ENCODE peak calls at places on chromosomes 5 and 9, in eight cellular contexts. One of them, this sample, is unnamed.
A peak's percentile ranks its signal among the peaks of the same experiment; 100 is the strongest.

GRCh38 chr9:4195285-4195684 is 104.6 kb downstream of the GLIS3 start:
- DNase-seq in CD4-positive, CD25-positive, alpha-beta regulatory T cell: no peak
- DNase-seq in endodermal cell: no peak
- DNase-seq in aorta: no peak
- DNase-seq in skeletal muscle cell: no peak
- DNase-seq in BJ: no peak
- DNase-seq in mucosa of descending colon: no peak
- DNase-seq in keratinocyte: no peak
- DNase-seq in this sample: no peak

GRCh38 chr9:20085842-20086241 is 297.0 kb upstream of the SLC24A2 start:
- DNase-seq in mucosa of descending colon: no peak
- DNase-seq in skeletal muscle cell: no peak
- DNase-seq in BJ: no peak
- DNase-seq in keratinocyte: no peak
- DNase-seq in CD4-positive, CD25-positive, alpha-beta regulatory T cell: no peak
- DNase-seq in aorta: no peak
- DNase-seq in endodermal cell: no peak
- DNase-seq in this sample: no peak

GRCh38 chr9:27791311-27791710 is 218.0 kb upstream of the C9orf72 start:
- DNase-seq in aorta: no peak
- DNase-seq in BJ: no peak
- DNase-seq in skeletal muscle cell: peak; percentile 18
- DNase-seq in keratinocyte: no peak
- DNase-seq in CD4-positive, CD25-positive, alpha-beta regulatory T cell: no peak
- DNase-seq in mucosa of descending colon: no peak
- DNase-seq in endodermal cell: no peak
- DNase-seq in this sample: no peak

GRCh38 chr9:82961504-82962125 is 101.3 kb downstream of the RASEF start:
- DNase-seq in aorta: peak; percentile 66
- DNase-seq in endodermal cell: peak; percentile 91
- DNase-seq in BJ: no peak
- DNase-seq in CD4-positive, CD25-positive, alpha-beta regulatory T cell: peak; percentile 52
- DNase-seq in skeletal muscle cell: peak; percentile 18
- DNase-seq in mucosa of descending colon: peak; percentile 47
- DNase-seq in keratinocyte: peak; percentile 56
- DNase-seq in this sample: peak; percentile 52

GRCh38 chr5:92581690-92582089 is 999.3 kb downstream of the NR2F1-AS1 start:
- DNase-seq in mucosa of descending colon: no peak
- DNase-seq in skeletal muscle cell: no peak
- DNase-seq in keratinocyte: no peak
- DNase-seq in CD4-positive, CD25-positive, alpha-beta regulatory T cell: no peak
- DNase-seq in aorta: no peak
- DNase-seq in endodermal cell: no peak
- DNase-seq in BJ: no peak
- DNase-seq in this sample: no peak

GRCh38 chr5:172453206-172453985 is 929 bp downstream of the SH3PXD2B start:
- DNase-seq in BJ: peak; percentile 22
- DNase-seq in aorta: no peak
- DNase-seq in endodermal cell: peak; percentile 89
- DNase-seq in keratinocyte: no peak
- DNase-seq in CD4-positive, CD25-positive, alpha-beta regulatory T cell: no peak
- DNase-seq in mucosa of descending colon: peak; percentile 64
- DNase-seq in skeletal muscle cell: peak; percentile 33
- DNase-seq in this sample: no peak

GRCh38 chr5:126480824-126481223 is 57.6 kb downstream of the GRAMD2B start:
- DNase-seq in endodermal cell: no peak
- DNase-seq in CD4-positive, CD25-positive, alpha-beta regulatory T cell: no peak
- DNase-seq in skeletal muscle cell: no peak
- DNase-seq in mucosa of descending colon: no peak
- DNase-seq in BJ: no peak
- DNase-seq in aorta: no peak
- DNase-seq in keratinocyte: no peak
- DNase-seq in this sample: no peak

GRCh38 chr5:65791721-65792698 is 70.0 kb downstream of the NLN start:
- DNase-seq in mucosa of descending colon: no peak
- DNase-seq in keratinocyte: no peak
- DNase-seq in aorta: no peak
- DNase-seq in CD4-positive, CD25-positive, alpha-beta regulatory T cell: no peak
- DNase-seq in skeletal muscle cell: no peak
- DNase-seq in endodermal cell: no peak
- DNase-seq in BJ: no peak
- DNase-seq in this sample: no peak

GRCh38 chr5:151738125-151738848 is 20.1 kb downstream of the ATOX1 start:
- DNase-seq in aorta: no peak
- DNase-seq in CD4-positive, CD25-positive, alpha-beta regulatory T cell: no peak
- DNase-seq in skeletal muscle cell: no peak
- DNase-seq in endodermal cell: no peak
- DNase-seq in BJ: no peak
- DNase-seq in mucosa of descending colon: no peak
- DNase-seq in keratinocyte: no peak
- DNase-seq in this sample: no peak

GRCh38 chr9:22111871-22112247 is 102.8 kb upstream of the CDKN2B start:
- DNase-seq in endodermal cell: no peak
- DNase-seq in skeletal muscle cell: peak; percentile 49
- DNase-seq in keratinocyte: no peak
- DNase-seq in mucosa of descending colon: no peak
- DNase-seq in CD4-positive, CD25-positive, alpha-beta regulatory T cell: no peak
- DNase-seq in aorta: no peak
- DNase-seq in BJ: peak; percentile 66
- DNase-seq in this sample: no peak

GRCh38 chr9:130927995-130928900 is 10.8 kb downstream of the FIBCD1 start:
- DNase-seq in mucosa of descending colon: no peak
- DNase-seq in CD4-positive, CD25-positive, alpha-beta regulatory T cell: no peak
- DNase-seq in keratinocyte: no peak
- DNase-seq in BJ: no peak
- DNase-seq in skeletal muscle cell: no peak
- DNase-seq in aorta: no peak
- DNase-seq in endodermal cell: no peak
- DNase-seq in this sample: no peak

GRCh38 chr5:88675758-88676636 is 207.0 kb downstream of the MEF2C start:
- DNase-seq in aorta: peak; percentile 38
- DNase-seq in mucosa of descending colon: peak; percentile 66
- DNase-seq in BJ: no peak
- DNase-seq in endodermal cell: peak; percentile 92
- DNase-seq in CD4-positive, CD25-positive, alpha-beta regulatory T cell: peak; percentile 47
- DNase-seq in skeletal muscle cell: no peak
- DNase-seq in keratinocyte: no peak
- DNase-seq in this sample: no peak

DNA sequence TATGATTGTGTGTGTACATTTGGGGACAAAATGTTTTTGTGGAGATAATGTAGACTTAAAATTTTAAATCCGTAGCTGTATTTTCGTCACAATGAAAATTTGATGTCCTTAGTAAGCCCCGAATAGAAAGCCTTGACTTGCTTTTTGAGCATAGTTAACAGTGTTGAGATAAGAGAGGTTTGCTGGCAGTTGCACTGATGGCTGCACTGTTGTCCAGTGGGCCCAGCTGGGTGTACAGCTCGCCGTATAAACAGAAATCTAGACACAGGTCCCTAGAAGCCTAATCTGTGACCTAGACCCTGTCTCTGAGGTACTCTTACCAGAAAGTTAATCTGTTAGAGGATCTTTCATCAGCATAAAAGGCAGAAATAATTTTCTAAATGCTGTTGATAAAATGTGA is 271.3 kb upstream of the DMRT1 start:
- DNase-seq in skeletal muscle cell: no peak
- DNase-seq in mucosa of descending colon: no peak
- DNase-seq in aorta: no peak
- DNase-seq in BJ: no peak
- DNase-seq in endodermal cell: no peak
- DNase-seq in keratinocyte: no peak
- DNase-seq in CD4-positive, CD25-positive, alpha-beta regulatory T cell: no peak
- DNase-seq in this sample: no peak
- H3K4me3 ChIP-seq in skeletal muscle cell: no peak overlapping the region
- H3K4me3 ChIP-seq in mucosa of descending colon: no peak overlapping the region
- H3K4me3 ChIP-seq in aorta: no peak overlapping the region
- H3K4me3 ChIP-seq in BJ: no peak overlapping the region
- H3K4me3 ChIP-seq in endodermal cell: no peak overlapping the region
- H3K4me3 ChIP-seq in keratinocyte: no peak overlapping the region
- H3K4me3 ChIP-seq in CD4-positive, CD25-positive, alpha-beta regulatory T cell: no peak overlapping the region
- H3K4me3 ChIP-seq in this sample: no peak overlapping the region

GRCh38 chr9:136995370-136995769 is 998 bp downstream of the CLIC3 start:
- DNase-seq in CD4-positive, CD25-positive, alpha-beta regulatory T cell: no peak
- DNase-seq in skeletal muscle cell: no peak
- DNase-seq in mucosa of descending colon: no peak
- DNase-seq in BJ: no peak
- DNase-seq in aorta: no peak
- DNase-seq in endodermal cell: no peak
- DNase-seq in keratinocyte: no peak
- DNase-seq in this sample: no peak

GRCh38 chr9:136997830-136998234 is 1.5 kb upstream of the CLIC3 start:
- DNase-seq in CD4-positive, CD25-positive, alpha-beta regulatory T cell: peak; percentile 53
- DNase-seq in mucosa of descending colon: no peak
- DNase-seq in BJ: no peak
- DNase-seq in keratinocyte: no peak
- DNase-seq in aorta: no peak
- DNase-seq in skeletal muscle cell: no peak
- DNase-seq in endodermal cell: no peak
- DNase-seq in this sample: no peak

GRCh38 chr9:136995772-136996308 is 528 bp downstream of the CLIC3 start:
- DNase-seq in skeletal muscle cell: no peak
- DNase-seq in keratinocyte: no peak
- DNase-seq in aorta: peak; percentile 79
- DNase-seq in CD4-positive, CD25-positive, alpha-beta regulatory T cell: no peak
- DNase-seq in endodermal cell: no peak
- DNase-seq in mucosa of descending colon: no peak
- DNase-seq in BJ: no peak
- DNase-seq in this sample: no peak

GRCh38 chr9:136997355-136997754 is 987 bp upstream of the CLIC3 start:
- DNase-seq in CD4-positive, CD25-positive, alpha-beta regulatory T cell: no peak
- DNase-seq in BJ: no peak
- DNase-seq in keratinocyte: no peak
- DNase-seq in skeletal muscle cell: no peak
- DNase-seq in endodermal cell: no peak
- DNase-seq in aorta: no peak
- DNase-seq in mucosa of descending colon: no peak
- DNase-seq in this sample: no peak

GRCh38 chr9:136996361-136997281 is at the start of gene CLIC3:
- DNase-seq in mucosa of descending colon: peak; percentile 83
- DNase-seq in aorta: peak; percentile 66
- DNase-seq in endodermal cell: peak; percentile 85
- DNase-seq in BJ: no peak
- DNase-seq in skeletal muscle cell: no peak
- DNase-seq in CD4-positive, CD25-positive, alpha-beta regulatory T cell: peak; percentile 75
- DNase-seq in keratinocyte: no peak
- DNase-seq in this sample: no peak
- H3K4me3 ChIP-seq in mucosa of descending colon: no peak within 1 kb of the TSS
- H3K4me3 ChIP-seq in aorta: no peak within 1 kb of the TSS
- H3K4me3 ChIP-seq in endodermal cell: no peak within 1 kb of the TSS
- H3K4me3 ChIP-seq in BJ: peak within 1 kb of the TSS; percentile 2
- H3K4me3 ChIP-seq in skeletal muscle cell: no peak within 1 kb of the TSS
- H3K4me3 ChIP-seq in CD4-positive, CD25-positive, alpha-beta regulatory T cell: no peak within 1 kb of the TSS
- H3K4me3 ChIP-seq in keratinocyte: no peak within 1 kb of the TSS
- H3K4me3 ChIP-seq in this sample: no peak within 1 kb of the TSS

GRCh38 chr9:78902051-78902450 is 605.1 kb downstream of the PSAT1 start:
- DNase-seq in CD4-positive, CD25-positive, alpha-beta regulatory T cell: no peak
- DNase-seq in aorta: no peak
- DNase-seq in endodermal cell: no peak
- DNase-seq in mucosa of descending colon: no peak
- DNase-seq in skeletal muscle cell: no peak
- DNase-seq in keratinocyte: no peak
- DNase-seq in BJ: no peak
- DNase-seq in this sample: no peak

GRCh38 chr9:78903581-78903980 is 606.7 kb downstream of the PSAT1 start:
- DNase-seq in skeletal muscle cell: no peak
- DNase-seq in endodermal cell: no peak
- DNase-seq in BJ: no peak
- DNase-seq in mucosa of descending colon: no peak
- DNase-seq in keratinocyte: no peak
- DNase-seq in CD4-positive, CD25-positive, alpha-beta regulatory T cell: no peak
- DNase-seq in aorta: no peak
- DNase-seq in this sample: no peak

GRCh38 chr9:78898239-78898638 is 601.3 kb downstream of the PSAT1 start:
- DNase-seq in skeletal muscle cell: no peak
- DNase-seq in CD4-positive, CD25-positive, alpha-beta regulatory T cell: no peak
- DNase-seq in mucosa of descending colon: no peak
- DNase-seq in BJ: no peak
- DNase-seq in aorta: no peak
- DNase-seq in keratinocyte: no peak
- DNase-seq in endodermal cell: no peak
- DNase-seq in this sample: no peak

GRCh38 chr9:78899006-78899405 is 602.1 kb downstream of the PSAT1 start:
- DNase-seq in endodermal cell: no peak
- DNase-seq in aorta: no peak
- DNase-seq in skeletal muscle cell: no peak
- DNase-seq in BJ: no peak
- DNase-seq in keratinocyte: no peak
- DNase-seq in CD4-positive, CD25-positive, alpha-beta regulatory T cell: no peak
- DNase-seq in mucosa of descending colon: no peak
- DNase-seq in this sample: no peak

DNA sequence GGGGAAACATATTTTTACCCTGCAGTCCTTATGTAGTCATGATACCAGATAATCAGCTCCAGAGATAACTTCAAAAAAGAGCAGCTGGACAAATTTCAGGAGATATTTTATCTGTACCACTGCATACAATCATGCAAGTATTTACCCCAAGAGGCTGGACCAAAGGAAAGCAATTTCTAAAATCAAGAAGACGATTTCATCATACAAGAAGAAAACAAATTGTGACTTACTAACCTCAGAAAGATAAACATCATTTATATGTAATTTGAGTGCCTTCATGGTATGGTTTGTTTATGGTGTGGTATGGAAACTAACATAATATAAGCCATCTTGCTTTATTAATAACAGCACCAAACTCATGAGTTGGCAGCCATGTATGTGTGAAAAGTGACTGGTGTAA is 603.6 kb downstream of the PSAT1 start:
- DNase-seq in keratinocyte: no peak
- DNase-seq in skeletal muscle cell: no peak
- DNase-seq in BJ: no peak
- DNase-seq in CD4-positive, CD25-positive, alpha-beta regulatory T cell: no peak
- DNase-seq in aorta: no peak
- DNase-seq in mucosa of descending colon: no peak
- DNase-seq in endodermal cell: no peak
- DNase-seq in this sample: peak; percentile 9
- H3K4me3 ChIP-seq in keratinocyte: no peak overlapping the region
- H3K4me3 ChIP-seq in skeletal muscle cell: no peak overlapping the region
- H3K4me3 ChIP-seq in BJ: no peak overlapping the region
- H3K4me3 ChIP-seq in CD4-positive, CD25-positive, alpha-beta regulatory T cell: no peak overlapping the region
- H3K4me3 ChIP-seq in aorta: no peak overlapping the region
- H3K4me3 ChIP-seq in mucosa of descending colon: no peak overlapping the region
- H3K4me3 ChIP-seq in endodermal cell: no peak overlapping the region
- H3K4me3 ChIP-seq in this sample: no peak overlapping the region

DNA sequence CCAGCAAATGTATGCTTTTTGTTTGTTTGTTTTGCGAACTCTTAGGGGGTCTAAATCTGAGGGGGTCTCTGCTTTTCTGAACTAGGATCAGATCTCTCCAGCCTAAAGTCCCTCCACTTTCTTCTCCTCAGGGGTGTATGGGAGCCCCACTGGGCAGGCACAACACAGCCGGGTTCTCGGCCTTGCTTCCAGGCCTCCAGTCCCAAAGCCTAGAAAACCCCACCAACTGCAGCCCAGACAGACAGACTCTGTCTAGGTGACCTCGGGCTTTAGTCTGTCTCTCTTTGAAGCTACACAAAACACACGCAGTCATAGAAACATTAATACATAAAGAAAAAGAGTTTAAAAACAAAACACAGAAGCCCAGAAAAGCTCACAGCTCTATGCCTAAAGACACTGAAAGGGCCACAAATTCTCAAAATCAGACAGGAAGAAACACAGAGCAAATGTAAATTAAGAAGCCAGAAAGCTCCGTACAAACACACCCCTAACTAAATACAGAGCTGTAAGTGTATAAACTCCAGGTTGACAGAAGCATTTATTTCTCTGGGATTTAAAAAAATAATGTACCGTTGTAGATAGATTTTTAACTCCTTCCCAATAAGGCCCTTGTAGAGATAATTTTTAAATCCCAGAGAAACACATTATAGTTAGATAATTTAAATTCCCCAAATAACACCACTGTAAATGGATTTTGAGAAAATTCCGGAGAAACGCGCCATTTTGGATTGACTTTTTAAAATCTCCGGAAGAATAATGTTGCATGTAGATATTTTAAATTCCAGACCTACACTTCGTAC is 2.0 kb downstream of the PITX1 start:
- DNase-seq in CD4-positive, CD25-positive, alpha-beta regulatory T cell: no peak
- DNase-seq in keratinocyte: no peak
- DNase-seq in mucosa of descending colon: no peak
- DNase-seq in BJ: no peak
- DNase-seq in endodermal cell: no peak
- DNase-seq in aorta: no peak
- DNase-seq in skeletal muscle cell: no peak
- DNase-seq in this sample: no peak
- H3K4me3 ChIP-seq in CD4-positive, CD25-positive, alpha-beta regulatory T cell: no peak overlapping the region
- H3K4me3 ChIP-seq in keratinocyte: no peak overlapping the region
- H3K4me3 ChIP-seq in mucosa of descending colon: peak overlapping the region; percentile 1
- H3K4me3 ChIP-seq in BJ: peak overlapping the region; percentile 63
- H3K4me3 ChIP-seq in endodermal cell: peak overlapping the region; percentile 83
- H3K4me3 ChIP-seq in aorta: no peak overlapping the region
- H3K4me3 ChIP-seq in skeletal muscle cell: peak overlapping the region; percentile 77
- H3K4me3 ChIP-seq in this sample: peak overlapping the region; percentile 95

This sample was measured in HFF-Myc.